ENCODE peak calls at places on chromosome 5, in six cellular contexts. U is T-helper 22 cell, W is GM23338, P is kidney glomerular epithelial cell, Z is GM03348, O is Ammon's horn. J is an unnamed sample.
A peak's percentile ranks its signal among the peaks of the same experiment; 100 is the strongest.

GRCh38 chr5:181109489-181110013 is 21.4 kb downstream of the OR2V1 start:
- DNase-seq in O (no peak), Z (no peak), P (no peak), U (no peak), W (peak; percentile 88), J (no peak)

GRCh38 chr5:33588654-33589372 is 148.0 kb downstream of the TARS1 start:
- DNase-seq in U (no peak), P (no peak), W (peak; percentile 91), O (no peak), Z (no peak), J (peak; percentile 46)

GRCh38 chr5:152288499-152288898 is 116.6 kb downstream of the NMUR2 start:
- DNase-seq in Z (no peak), W (no peak), P (no peak), O (peak; percentile 8), U (no peak), J (no peak)

GRCh38 chr5:141753971-141754713 is 72.1 kb upstream of the ARAP3 start:
- DNase-seq in P (peak; percentile 11), U (no peak), W (peak; percentile 93), Z (peak; percentile 75), O (no peak), J (peak; percentile 63)

GRCh38 chr5:98581416-98581999 is 192.0 kb upstream of the RGMB start:
- DNase-seq in U (no peak), Z (peak; percentile 60), P (no peak), W (no peak), O (peak; percentile 13), J (no peak)

GRCh38 chr5:17355585-17356346 is 138.3 kb downstream of the BASP1 start:
- DNase-seq in O (no peak), U (no peak), P (no peak), Z (no peak), W (no peak), J (no peak)

GRCh38 chr5:172444110-172444510 is 10.2 kb downstream of the SH3PXD2B start:
- DNase-seq in Z (peak; percentile 29), P (no peak), U (no peak), W (no peak), O (no peak), J (no peak)

GRCh38 chr5:137075163-137075970 is 423.8 kb downstream of the SPOCK1 start:
- DNase-seq in W (peak; percentile 94), Z (peak; percentile 58), P (peak; percentile 56), U (no peak), O (no peak), J (peak; percentile 96)

GRCh38 chr5:60483046-60483445 is 216.9 kb downstream of the DEPDC1B start:
- DNase-seq in Z (no peak), U (no peak), W (no peak), P (peak; percentile 39), O (no peak), J (no peak)

GRCh38 chr5:19771174-19771835 is 216.7 kb downstream of the CDH18 start:
- DNase-seq in P (no peak), O (no peak), U (no peak), W (peak; percentile 20), Z (no peak), J (no peak)

GRCh38 chr5:95734156-95734555 is 3.0 kb downstream of the RHOBTB3 start:
- DNase-seq in U (no peak), Z (no peak), P (no peak), O (no peak), W (no peak), J (no peak)

GRCh38 chr5:141560725-141561483 is 57.9 kb downstream of the DIAPH1 start:
- DNase-seq in P (peak; percentile 94), Z (peak; percentile 88), U (no peak), W (peak; percentile 98), O (peak; percentile 95), J (peak; percentile 81)

GRCh38 chr5:166909040-166909439 is 1382.4 kb upstream of the WWC1 start:
- DNase-seq in Z (no peak), W (no peak), U (no peak), P (peak; percentile 70), O (no peak), J (peak; percentile 57)

GRCh38 chr5:59357421-59357977 is 536.0 kb downstream of the PDE4D start:
- DNase-seq in U (no peak), W (peak; percentile 44), Z (no peak), O (no peak), P (no peak), J (no peak)

GRCh38 chr5:180541710-180542109 is 47.5 kb downstream of the CNOT6 start:
- DNase-seq in U (no peak), Z (no peak), O (no peak), P (no peak), W (peak; percentile 33), J (no peak)

J was measured in Calu3.